ENCODE peak calls at places on chromosomes 5 and 9, in five cellular contexts. G is ovary, U is AG04450, A is adrenal gland, F is A549. D is an unnamed sample.

GRCh38 chr9:78296208-78296892 is 575 bp upstream of the PSAT1 start:
- DNase-seq in G (peak; percentile 64), U (no peak), A (peak; percentile 86), F (peak; percentile 49), D (no peak)

GRCh38 chr9:2281803-2282185 is 266.6 kb downstream of the SMARCA2 start:
- DNase-seq in G (no peak), U (no peak), A (no peak), F (no peak), D (no peak)

GRCh38 chr5:10488144-10488543 is 46.5 kb downstream of the ROPN1L start:
- DNase-seq in G (no peak), U (no peak), A (no peak), F (no peak), D (no peak)

GRCh38 chr9:119004618-119004990 is 364.6 kb downstream of the BRINP1 start:
- DNase-seq in G (no peak), U (no peak), A (peak; percentile 90), F (peak; percentile 5), D (no peak)

GRCh38 chr9:135116892-135117680 is 29.6 kb downstream of the OLFM1 start:
- DNase-seq in G (no peak), U (no peak), A (no peak), F (no peak), D (no peak)

GRCh38 chr5:157143127-157143959 is 678 bp upstream of the MED7 start:
- DNase-seq in G (peak; percentile 52), U (no peak), A (peak; percentile 79), F (peak; percentile 40), D (peak; percentile 70)

GRCh38 chr9:78533500-78533899 is 236.6 kb downstream of the PSAT1 start:
- DNase-seq in G (no peak), U (no peak), A (no peak), F (no peak), D (no peak)

GRCh38 chr9:122822056-122822455 is 6.3 kb downstream of the PDCL start:
- DNase-seq in G (no peak), U (no peak), A (no peak), F (no peak), D (no peak)

GRCh38 chr5:54704341-54704740 is 186.8 kb downstream of the SNX18 start:
- DNase-seq in G (no peak), U (peak; percentile 55), A (no peak), F (no peak), D (no peak)

GRCh38 chr9:135505406-135506187 is 5.1 kb downstream of the MRPS2 start:
- DNase-seq in G (peak; percentile 21), U (no peak), A (no peak), F (no peak), D (no peak)

GRCh38 chr9:7305677-7306076 is 493.9 kb downstream of the DMAC1 start:
- DNase-seq in G (no peak), U (no peak), A (no peak), F (no peak), D (no peak)

GRCh38 chr9:102974530-102974929 is 20.6 kb upstream of the CYLC2 start:
- DNase-seq in G (no peak), U (no peak), A (no peak), F (peak; percentile 9), D (no peak)

GRCh38 chr9:135173066-135173465 is 85.6 kb downstream of the OLFM1 start:
- DNase-seq in G (no peak), U (no peak), A (no peak), F (no peak), D (no peak)

GRCh38 chr9:84339951-84340350 is 607 bp downstream of the SLC28A3 start:
- DNase-seq in G (no peak), U (no peak), A (no peak), F (no peak), D (no peak)

GRCh38 chr5:97070234-97070633 is 72.2 kb downstream of the LIX1 start:
- DNase-seq in G (no peak), U (no peak), A (no peak), F (no peak), D (no peak)

GRCh38 chr5:14628346-14628745 is 36.2 kb upstream of the OTULIN start:
- DNase-seq in G (peak; percentile 36), U (peak; percentile 27), A (no peak), F (peak; percentile 53), D (peak; percentile 56)

GRCh38 chr5:159031915-159032314 is 67.8 kb downstream of the EBF1 start:
- DNase-seq in G (no peak), U (no peak), A (no peak), F (no peak), D (no peak)
- H3K27ac ChIP-seq in G (no peak overlapping the region), U (no peak overlapping the region), A (no peak overlapping the region), F (no peak overlapping the region), D (peak overlapping the region; percentile 49)

GRCh38 chr9:121651014-121651294 is 480 bp upstream of the DAB2IP start:
- DNase-seq in G (no peak), U (no peak), A (no peak), F (no peak), D (no peak)

GRCh38 chr9:121648799-121649198 is 2.6 kb upstream of the DAB2IP start:
- DNase-seq in G (no peak), U (no peak), A (no peak), F (no peak), D (no peak)

GRCh38 chr9:121651295-121652036 is at the start of gene DAB2IP:
- DNase-seq in G (peak; percentile 83), U (no peak), A (no peak), F (no peak), D (no peak)

GRCh38 chr9:121649476-121650219 is 1.8 kb upstream of the DAB2IP start:
- DNase-seq in G (no peak), U (no peak), A (no peak), F (no peak), D (no peak)

GRCh38 chr9:121650220-121651013 is 1.0 kb upstream of the DAB2IP start:
- DNase-seq in G (peak; percentile 89), U (peak; percentile 29), A (no peak), F (peak; percentile 62), D (no peak)
- H3K27ac ChIP-seq in G (no peak overlapping the region), U (no peak overlapping the region), A (no peak overlapping the region), F (peak overlapping the region; percentile 89), D (no peak overlapping the region)

GRCh38 chr5:106312360-106312759 is 1358.4 kb downstream of the EFNA5 start:
- DNase-seq in G (no peak), U (no peak), A (no peak), F (peak; percentile 45), D (no peak)

GRCh38 chr5:106303911-106304310 is 1366.8 kb downstream of the EFNA5 start:
- DNase-seq in G (no peak), U (no peak), A (no peak), F (no peak), D (no peak)

GRCh38 chr5:106306313-106307028 is 1364.3 kb downstream of the EFNA5 start:
- DNase-seq in G (no peak), U (no peak), A (no peak), F (no peak), D (no peak)

GRCh38 chr5:106311230-106311629 is 1359.5 kb downstream of the EFNA5 start:
- DNase-seq in G (peak; percentile 24), U (no peak), A (no peak), F (no peak), D (no peak)

DNA sequence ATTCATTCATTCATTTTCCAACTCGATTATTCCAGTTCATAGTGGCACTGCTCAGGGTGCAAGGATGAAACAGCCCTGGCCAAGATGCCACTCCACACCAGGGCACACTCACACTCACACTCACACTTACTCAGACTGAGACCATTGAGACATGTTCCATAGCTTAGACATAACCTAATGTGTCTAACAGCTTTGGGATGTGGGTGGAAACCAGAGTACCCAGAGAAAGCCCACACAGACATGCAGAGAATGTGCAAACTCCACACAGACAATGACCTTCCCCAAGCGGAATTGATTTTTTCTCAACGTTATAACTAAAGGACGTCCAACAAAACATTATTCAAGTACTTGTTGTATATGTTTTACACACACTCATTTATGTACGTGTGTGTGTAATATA is 1363.5 kb downstream of the EFNA5 start:
- DNase-seq in G (no peak), U (no peak), A (no peak), F (no peak), D (no peak)
- H3K27ac ChIP-seq in G (no peak overlapping the region), U (no peak overlapping the region), A (no peak overlapping the region), F (no peak overlapping the region), D (no peak overlapping the region)

GRCh38 chr9:36902861-36903524 is 131.1 kb downstream of the PAX5 start:
- DNase-seq in G (no peak), U (no peak), A (no peak), F (no peak), D (no peak)
- H3K27ac ChIP-seq in G (no peak overlapping the region), U (no peak overlapping the region), A (no peak overlapping the region), F (no peak overlapping the region), D (no peak overlapping the region)

DNA sequence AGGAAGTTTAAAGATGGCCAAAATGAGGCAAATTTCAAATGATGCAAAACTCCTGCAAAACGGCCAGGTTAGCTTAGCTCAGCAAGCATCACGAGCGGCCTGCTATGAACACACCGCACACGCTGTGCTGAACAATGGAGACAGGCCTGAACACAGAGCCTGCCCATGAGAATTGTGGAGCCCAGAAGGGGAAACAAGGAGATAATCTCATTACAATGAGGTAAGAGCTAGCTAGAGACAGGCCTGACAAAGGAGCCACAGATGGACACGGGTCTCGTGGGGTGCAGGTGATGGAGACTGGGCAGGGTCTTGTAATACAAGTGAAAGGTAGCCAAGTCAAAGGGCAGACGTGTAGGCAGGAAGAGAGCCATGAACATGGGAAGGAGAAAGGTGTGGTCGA is 50.2 kb downstream of the PSMB7 start:
- DNase-seq in G (no peak), U (no peak), A (no peak), F (no peak), D (no peak)
- H3K27ac ChIP-seq in G (no peak overlapping the region), U (no peak overlapping the region), A (no peak overlapping the region), F (no peak overlapping the region), D (no peak overlapping the region)

D was measured in SJSA1.